ENCODE peak calls at places on chromosomes 7 and 10, in nine cellular contexts. M is PC-3, Q is endothelial cell of umbilical vein, T is K562, X is IMR-90, Y is neuronal stem cell, U is GM23248, P is fibroblast of lung, A is HCT116. B is an unnamed sample.

GRCh38 chr7:128783143-128783799 is 7.7 kb upstream of the OPN1SW start:
- DNase-seq in M (no peak), Q (peak; percentile 26), T (peak; percentile 92), X (peak; percentile 89), Y (no peak), U (peak; percentile 75), P (peak; percentile 92), A (peak; percentile 8), B (peak; percentile 91)

GRCh38 chr10:8049151-8049873 is 5.2 kb upstream of the GATA3 start:
- DNase-seq in M (peak; percentile 8), Q (no peak), T (no peak), X (no peak), Y (peak; percentile 32), U (no peak), P (no peak), A (no peak), B (peak; percentile 90)

GRCh38 chr7:19404912-19405329 is 259.7 kb upstream of the FERD3L start:
- DNase-seq in M (peak; percentile 96), Q (peak; percentile 68), T (no peak), X (peak; percentile 99), Y (no peak), U (peak; percentile 96), P (peak; percentile 95), A (peak; percentile 57), B (peak; percentile 73)

GRCh38 chr7:45591101-45591906 is 17.1 kb downstream of the ADCY1 start:
- DNase-seq in M (no peak), Q (no peak), T (no peak), X (no peak), Y (no peak), U (no peak), P (no peak), A (no peak), B (peak; percentile 59)

GRCh38 chr7:98307971-98308466 is 26.5 kb downstream of the BRI3 start:
- DNase-seq in M (no peak), Q (no peak), T (no peak), X (no peak), Y (no peak), U (no peak), P (no peak), A (no peak), B (peak; percentile 48)

GRCh38 chr10:112984756-112985155 is 34.7 kb downstream of the TCF7L2 start:
- DNase-seq in M (no peak), Q (no peak), T (no peak), X (no peak), Y (no peak), U (no peak), P (no peak), A (no peak), B (no peak)

GRCh38 chr7:48537561-48537960 is 366.3 kb downstream of the ABCA13 start:
- DNase-seq in M (peak; percentile 69), Q (no peak), T (no peak), X (no peak), Y (no peak), U (no peak), P (no peak), A (no peak), B (no peak)

GRCh38 chr7:134844200-134844599 is 64.8 kb downstream of the CALD1 start:
- DNase-seq in M (peak; percentile 67), Q (no peak), T (no peak), X (no peak), Y (no peak), U (no peak), P (no peak), A (no peak), B (no peak)

GRCh38 chr10:128993443-128993842 is 473.6 kb upstream of the MGMT start:
- DNase-seq in M (no peak), Q (no peak), T (no peak), X (no peak), Y (no peak), U (no peak), P (no peak), A (no peak), B (no peak)

GRCh38 chr7:47460251-47460989 is 121.5 kb downstream of the TNS3 start:
- DNase-seq in M (no peak), Q (no peak), T (no peak), X (no peak), Y (no peak), U (peak; percentile 24), P (no peak), A (no peak), B (no peak)

GRCh38 chr7:68929712-68930395 is 668.4 kb upstream of the AUTS2 start:
- DNase-seq in M (no peak), Q (no peak), T (no peak), X (peak; percentile 2), Y (no peak), U (peak; percentile 30), P (peak; percentile 5), A (no peak), B (peak; percentile 69)

GRCh38 chr10:118751272-118751671 is 3.5 kb downstream of the CACUL1 start:
- DNase-seq in M (no peak), Q (no peak), T (no peak), X (no peak), Y (no peak), U (peak; percentile 21), P (no peak), A (no peak), B (peak; percentile 80)

GRCh38 chr7:119175916-119176627 is 951.6 kb downstream of the ANKRD7 start:
- DNase-seq in M (peak; percentile 79), Q (peak; percentile 34), T (peak; percentile 21), X (peak; percentile 42), Y (peak; percentile 84), U (peak; percentile 73), P (peak; percentile 82), A (peak; percentile 83), B (no peak)

GRCh38 chr10:114538544-114538906 is 119.5 kb downstream of the ABLIM1 start:
- DNase-seq in M (no peak), Q (no peak), T (no peak), X (no peak), Y (no peak), U (no peak), P (no peak), A (no peak), B (no peak)

GRCh38 chr10:26839966-26840627 is 20.7 kb downstream of the ABI1 start:
- DNase-seq in M (no peak), Q (no peak), T (no peak), X (peak; percentile 74), Y (no peak), U (peak; percentile 58), P (peak; percentile 15), A (no peak), B (no peak)

GRCh38 chr10:26843736-26844135 is 17.0 kb downstream of the ABI1 start:
- DNase-seq in M (no peak), Q (no peak), T (no peak), X (no peak), Y (no peak), U (no peak), P (no peak), A (no peak), B (no peak)

GRCh38 chr10:26844381-26844780 is 16.4 kb downstream of the ABI1 start:
- DNase-seq in M (no peak), Q (no peak), T (no peak), X (no peak), Y (no peak), U (no peak), P (no peak), A (no peak), B (no peak)

GRCh38 chr10:26840938-26841732 is 19.6 kb downstream of the ABI1 start:
- DNase-seq in M (no peak), Q (peak; percentile 41), T (no peak), X (no peak), Y (no peak), U (no peak), P (no peak), A (no peak), B (no peak)

DNA sequence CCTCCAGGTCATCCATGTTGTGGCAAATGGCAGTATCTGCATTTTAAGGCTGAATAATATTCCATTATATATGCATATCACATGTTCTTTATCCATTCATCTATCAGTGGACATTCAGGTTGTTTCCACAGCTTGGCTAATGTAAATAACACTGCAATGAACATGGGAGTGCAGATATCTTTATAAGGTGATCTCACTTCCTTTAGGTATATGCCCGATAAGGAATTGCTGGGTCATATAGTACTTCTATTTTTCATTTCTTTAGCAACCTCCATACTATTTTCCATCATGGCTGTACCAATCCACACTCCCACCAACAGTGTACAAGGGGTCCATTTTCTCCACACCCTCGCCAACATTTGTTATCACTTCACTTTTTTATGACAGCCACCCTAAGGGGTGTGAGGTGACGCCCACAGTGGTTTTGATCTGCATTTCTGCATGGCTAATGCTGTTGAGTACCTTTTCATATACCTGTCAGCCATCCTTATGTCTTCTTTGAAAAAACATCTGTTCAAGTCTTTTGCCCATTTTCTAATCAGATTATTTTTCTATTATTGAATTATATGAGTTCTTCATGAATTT is 18.9 kb downstream of the ABI1 start:
- DNase-seq in M (no peak), Q (peak; percentile 65), T (no peak), X (no peak), Y (no peak), U (no peak), P (no peak), A (no peak), B (no peak)
- H3K4me2 ChIP-seq in M (no peak overlapping the region), Q (no peak overlapping the region), T (no peak overlapping the region), X (no peak overlapping the region), Y (no peak overlapping the region), U (no peak overlapping the region), P (no peak overlapping the region), A (no peak overlapping the region), B (no peak overlapping the region)

GRCh38 chr7:1020849-1021251 is 23.5 kb upstream of the GPR146 start:
- DNase-seq in M (peak; percentile 4), Q (no peak), T (no peak), X (no peak), Y (no peak), U (no peak), P (no peak), A (no peak), B (no peak)
- H3K36me3 ChIP-seq in M (peaks cover 2% of the 10 kb centered on the region), Q (peaks cover 2% of the 10 kb centered on the region), T (peaks cover 39% of the 10 kb centered on the region), X (peaks cover 32% of the 10 kb centered on the region), Y (peaks cover 23% of the 10 kb centered on the region), U (no peaks in the 10 kb centered on the region), P (peaks cover 2% of the 10 kb centered on the region), A (peaks cover 9% of the 10 kb centered on the region), B (peaks cover 21% of the 10 kb centered on the region)

GRCh38 chr10:68537796-68538195 is 10.5 kb upstream of the SLC25A16 start:
- DNase-seq in M (no peak), Q (no peak), T (no peak), X (no peak), Y (no peak), U (no peak), P (no peak), A (no peak), B (no peak)
- H2AFZ ChIP-seq in M (no peak overlapping the region), Q (no peak overlapping the region), T (no peak overlapping the region), X (no peak overlapping the region), Y (no peak overlapping the region), U (no peak overlapping the region), P (no peak overlapping the region), A (no peak overlapping the region), B (no peak overlapping the region)

DNA sequence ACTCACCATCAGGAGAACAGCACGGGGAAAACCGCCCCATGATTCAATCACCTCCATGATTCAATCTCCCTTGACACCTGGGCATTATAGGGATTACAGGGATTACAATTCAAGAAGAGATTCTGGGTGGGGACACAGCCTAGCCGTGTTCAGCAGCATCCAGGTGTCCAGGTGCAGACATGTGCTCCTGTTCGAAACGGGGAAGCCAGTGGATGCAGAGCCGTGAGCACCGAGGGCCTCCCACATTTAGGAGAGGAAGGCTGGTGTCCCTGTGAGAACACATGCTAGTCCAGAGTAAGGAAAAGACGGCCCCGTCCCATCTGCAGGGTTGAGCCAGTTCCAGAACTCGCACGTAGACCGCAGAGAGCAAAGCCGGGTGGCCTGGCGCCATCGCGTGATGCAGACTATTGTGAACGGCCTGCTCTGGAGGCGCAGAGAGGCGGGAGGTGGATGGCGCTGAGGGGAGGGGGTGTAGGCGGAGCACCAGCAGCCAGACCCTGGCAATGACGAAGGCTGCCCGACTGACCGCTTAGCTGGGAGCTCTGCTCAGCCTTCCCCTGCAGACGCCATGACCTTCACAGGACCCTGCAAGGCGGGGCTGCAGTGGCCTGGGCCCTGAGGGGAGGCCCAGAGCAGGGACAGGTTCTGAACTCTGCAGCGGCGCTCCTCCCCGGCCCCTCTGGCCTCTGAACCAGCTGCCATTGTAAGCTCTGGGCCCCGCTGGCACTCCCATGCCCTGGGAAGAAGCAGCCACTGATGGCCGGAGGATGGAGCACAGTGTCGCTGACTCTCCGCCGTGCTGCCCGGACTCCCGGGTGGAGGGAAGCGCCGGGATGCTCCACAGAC is 141.6 kb upstream of the TCERG1L start:
- DNase-seq in M (no peak), Q (no peak), T (no peak), X (no peak), Y (peak; percentile 58), U (no peak), P (no peak), A (no peak), B (no peak)
- H3K4me2 ChIP-seq in M (no peak overlapping the region), Q (no peak overlapping the region), T (no peak overlapping the region), X (no peak overlapping the region), Y (peak overlapping the region; percentile 87), U (no peak overlapping the region), P (no peak overlapping the region), A (no peak overlapping the region), B (no peak overlapping the region)